ENCODE peak calls at places on chromosomes 3 and 15, in four cellular contexts. E, J, U and G are unnamed samples.

GRCh38 chr15:51299187-51300015 is 39.0 kb downstream of the CYP19A1 start:
- DNase-seq in E (no peak), J (no peak), U (no peak), G (no peak)

GRCh38 chr3:76482510-76482909 is 557.4 kb upstream of the ROBO2 start:
- DNase-seq in E (no peak), J (no peak), U (no peak), G (no peak)

GRCh38 chr3:31829011-31829410 is 152.1 kb downstream of the OSBPL10 start:
- DNase-seq in E (no peak), J (no peak), U (no peak), G (no peak)

GRCh38 chr3:102671005-102671404 is 236.2 kb downstream of the ZPLD1 start:
- DNase-seq in E (no peak), J (no peak), U (no peak), G (no peak)

GRCh38 chr3:194386066-194386465 is 13.0 kb downstream of the GP5 start:
- DNase-seq in E (no peak), J (no peak), U (peak), G (no peak)

GRCh38 chr3:37940242-37940908 is 50.2 kb upstream of the VILL start:
- DNase-seq in E (no peak), J (no peak), U (no peak), G (no peak)

GRCh38 chr3:42128526-42128925 is 37.4 kb downstream of the TRAK1 start:
- DNase-seq in E (no peak), J (no peak), U (no peak), G (no peak)

GRCh38 chr3:58998476-58999117 is 51.2 kb downstream of the CFAP20DC start:
- DNase-seq in E (no peak), J (no peak), U (no peak), G (peak)

GRCh38 chr3:157023211-157023610 is 136.7 kb downstream of the CCNL1 start:
- DNase-seq in E (no peak), J (no peak), U (no peak), G (no peak)

GRCh38 chr3:184808021-184808420 is 3.9 kb upstream of the VPS8 start:
- DNase-seq in E (no peak), J (no peak), U (no peak), G (no peak)

GRCh38 chr3:13544293-13544831 is 4.6 kb upstream of the FBLN2 start:
- DNase-seq in E (no peak), J (peak), U (no peak), G (no peak)

GRCh38 chr3:159583662-159584061 is 405.0 kb upstream of the IL12A start:
- DNase-seq in E (no peak), J (no peak), U (no peak), G (no peak)

GRCh38 chr3:174101244-174101643 is 703.7 kb downstream of the NLGN1 start:
- DNase-seq in E (no peak), J (no peak), U (no peak), G (no peak)

GRCh38 chr3:143644370-143645089 is 203.7 kb downstream of the SLC9A9 start:
- DNase-seq in E (peak), J (no peak), U (no peak), G (peak)

GRCh38 chr15:83886321-83886720 is 232.4 kb downstream of the ADAMTSL3 start:
- DNase-seq in E (no peak), J (no peak), U (no peak), G (no peak)

GRCh38 chr15:65936317-65936716 is 67.0 kb downstream of the RAB11A start:
- DNase-seq in E (no peak), J (no peak), U (no peak), G (no peak)

GRCh38 chr3:127959873-127960272 is 44.8 kb downstream of the KBTBD12 start:
- DNase-seq in E (peak), J (no peak), U (no peak), G (peak)
- TF ChIP-seq CTCF in E (peak), J (no peak), U (peak), G (peak)

DNA sequence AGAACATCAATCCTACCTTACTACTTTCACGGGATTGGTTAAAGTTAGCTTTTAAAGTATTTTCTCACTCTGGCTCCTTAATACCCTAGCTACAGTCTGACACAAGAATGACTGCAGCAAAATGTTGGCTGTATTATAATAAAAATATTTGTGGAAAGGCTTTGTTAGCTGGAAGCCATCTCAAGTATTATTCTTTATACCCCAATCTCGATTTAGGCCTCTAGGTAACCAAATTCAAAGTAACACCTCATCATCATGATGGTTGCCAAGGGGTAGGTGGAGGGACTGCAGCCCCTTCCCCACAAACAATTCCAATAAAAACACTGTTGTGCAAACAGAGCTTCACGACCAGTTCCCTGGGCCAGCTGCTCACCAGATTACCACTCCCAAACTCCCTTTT is 786 bp upstream of the GMPS start:
- DNase-seq in E (no peak), J (no peak), U (no peak), G (no peak)
- TF ChIP-seq CTCF in E (no peak), J (no peak), U (peak), G (no peak)

GRCh38 chr3:94522488-94522887 is 459.6 kb downstream of the NSUN3 start:
- DNase-seq in E (no peak), J (no peak), U (no peak), G (no peak)
- TF ChIP-seq CTCF in E (no peak), J (no peak), U (peak), G (peak)

DNA sequence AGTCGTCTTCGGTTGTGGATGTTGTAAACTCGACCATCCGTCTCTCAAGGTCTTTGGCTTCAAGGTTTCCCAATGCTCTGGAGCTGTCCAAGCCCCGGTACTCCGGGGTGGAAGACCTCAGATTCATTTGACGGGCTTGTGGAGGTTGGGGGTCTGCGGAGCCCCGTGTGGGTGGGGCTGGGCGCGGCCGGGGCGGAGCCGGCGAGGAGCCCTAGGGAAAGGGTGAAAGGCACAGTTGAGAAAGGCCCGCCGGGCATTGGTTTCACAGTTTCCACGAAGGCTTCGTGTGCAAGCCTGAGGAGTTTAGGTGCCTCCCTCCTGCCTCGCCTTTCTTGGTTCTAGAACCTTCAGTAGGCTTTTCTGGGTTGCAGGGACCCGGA is 360 bp upstream of the MGA start:
- DNase-seq in E (no peak), J (no peak), U (no peak), G (no peak)
- TF ChIP-seq CTCF in E (no peak), J (no peak), U (no peak), G (no peak)

GRCh38 chr3:62110801-62111200 is 262.5 kb downstream of the FEZF2 start:
- DNase-seq in E (no peak), J (no peak), U (no peak), G (no peak)

GRCh38 chr3:62113092-62113491 is 260.3 kb downstream of the FEZF2 start:
- DNase-seq in E (no peak), J (no peak), U (no peak), G (no peak)

GRCh38 chr3:62109534-62109933 is 263.8 kb downstream of the FEZF2 start:
- DNase-seq in E (no peak), J (no peak), U (no peak), G (peak)
- TF ChIP-seq CTCF in E (no peak), J (no peak), U (no peak), G (no peak)

GRCh38 chr3:53045107-53045783 is 628 bp downstream of the SFMBT1 start:
- DNase-seq in E (peak), J (peak), U (no peak), G (no peak)

GRCh38 chr3:53045784-53046170 is at the start of gene SFMBT1:
- DNase-seq in E (peak), J (peak), U (peak), G (peak)

GRCh38 chr3:53044371-53045106 is 1.3 kb downstream of the SFMBT1 start:
- DNase-seq in E (peak), J (peak), U (no peak), G (no peak)

GRCh38 chr3:53043738-53044137 is 2.1 kb downstream of the SFMBT1 start:
- DNase-seq in E (no peak), J (no peak), U (no peak), G (no peak)

DNA sequence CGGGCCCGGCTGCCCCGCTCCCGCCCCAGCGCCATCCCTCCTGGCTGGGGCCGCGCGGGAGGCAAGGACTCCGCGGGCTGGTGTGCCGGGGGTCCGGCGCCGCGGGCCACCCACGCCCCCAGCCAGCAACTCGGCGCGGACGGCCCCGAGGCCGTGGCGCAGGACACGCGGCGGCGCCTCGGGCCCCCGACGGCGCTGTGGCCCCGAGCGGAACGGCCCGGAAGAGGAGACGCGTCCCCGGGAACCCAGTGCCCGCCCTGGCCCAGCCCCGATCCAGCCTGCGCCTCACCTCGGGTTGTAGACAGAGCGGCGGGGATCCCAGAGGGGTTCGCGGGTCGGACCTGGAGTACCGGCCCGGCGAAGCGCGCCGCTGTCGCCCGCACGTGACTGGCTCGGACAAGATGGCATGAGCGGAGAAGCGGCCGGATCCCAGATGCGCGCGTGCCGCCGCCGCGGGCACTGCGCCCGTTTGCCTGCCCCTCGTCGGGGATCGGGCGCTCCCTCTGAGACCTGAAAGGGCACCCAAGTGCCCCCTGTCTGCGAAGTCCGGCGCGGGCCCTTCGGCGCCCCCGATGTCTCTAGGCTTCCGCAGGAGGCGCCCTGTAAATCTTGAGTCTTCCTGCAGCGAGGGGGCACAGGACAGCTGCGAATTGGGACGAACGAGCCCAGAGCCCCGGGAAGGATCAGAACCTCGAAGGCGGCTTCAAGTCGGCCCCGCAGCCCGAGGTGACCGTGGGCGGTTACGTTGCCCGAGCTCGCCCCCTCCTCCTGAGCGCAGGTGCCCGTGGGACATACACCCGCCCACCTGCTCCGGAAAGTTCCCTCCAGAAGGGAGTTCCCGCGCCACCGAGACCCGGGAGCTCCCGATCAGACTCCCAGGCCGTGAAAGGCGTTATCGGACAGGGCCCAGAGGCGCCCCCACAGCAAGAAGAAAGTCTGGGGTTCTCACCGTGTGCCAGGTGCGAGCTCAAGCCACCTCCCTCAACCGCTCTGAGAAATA is 598 bp upstream of the SFMBT1 start:
- DNase-seq in E (peak), J (peak), U (peak), G (peak)
- TF ChIP-seq CTCF in E (peak), J (peak), U (peak), G (no peak)

GRCh38 chr3:49788056-49788455 is 1.7 kb upstream of the IP6K1 start:
- DNase-seq in E (peak), J (no peak), U (no peak), G (no peak)

GRCh38 chr3:49787536-49787935 is 1.2 kb upstream of the IP6K1 start:
- DNase-seq in E (no peak), J (no peak), U (no peak), G (no peak)

GRCh38 chr3:49787182-49787464 is 781 bp upstream of the IP6K1 start:
- DNase-seq in E (peak), J (no peak), U (no peak), G (no peak)

GRCh38 chr3:49785565-49786356 is 581 bp downstream of the IP6K1 start:
- DNase-seq in E (peak), J (no peak), U (peak), G (no peak)

DNA sequence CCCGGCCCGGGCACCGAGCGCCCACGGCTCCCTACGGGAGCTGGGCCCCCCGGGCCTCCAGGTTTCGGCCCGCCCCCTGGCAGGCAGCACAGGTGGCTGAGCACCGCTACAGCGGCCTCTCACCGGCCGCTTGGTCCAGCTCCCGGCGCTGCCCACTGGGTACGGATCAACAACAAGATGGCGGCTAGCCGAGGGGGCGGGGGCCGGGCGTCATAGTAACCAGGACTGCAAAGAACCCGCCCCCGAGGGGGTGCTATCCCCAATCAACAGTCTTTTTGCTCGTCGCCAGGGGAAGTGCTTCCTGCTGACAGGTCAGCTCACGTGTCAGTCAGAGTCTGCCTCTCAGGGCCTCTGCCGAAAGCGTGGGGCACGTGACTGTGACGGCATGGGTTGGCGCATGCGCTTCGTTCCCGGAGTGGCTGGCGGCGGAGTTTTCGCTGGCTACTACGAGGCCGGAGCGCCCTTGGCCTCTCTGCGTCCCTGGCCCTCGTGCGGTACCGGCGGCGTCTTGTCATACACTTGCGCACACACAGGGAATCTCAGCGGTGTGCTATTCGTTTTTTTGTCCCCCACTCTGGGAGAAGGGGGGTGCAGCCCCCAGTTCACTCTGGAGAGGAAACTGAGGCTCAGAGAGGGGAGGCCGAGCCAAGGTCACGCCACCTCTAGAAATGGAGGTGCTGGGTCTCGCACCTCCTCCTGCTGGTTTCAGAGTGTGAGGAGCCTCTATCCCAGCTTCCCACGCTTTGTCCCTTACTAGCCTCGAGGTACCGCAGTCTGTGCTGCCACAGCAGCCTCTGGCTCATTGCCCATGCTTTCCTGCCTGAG is at the start of gene IP6K1:
- DNase-seq in E (peak), J (peak), U (peak), G (peak)
- TF ChIP-seq CTCF in E (no peak), J (no peak), U (peak), G (no peak)